ENCODE peak calls at places on chromosomes 16 and 17, in four cellular contexts. One of them, this sample, is unnamed.

GRCh38 chr17:78725448-78726021 is 56.5 kb downstream of the CYTH1 start:
- DNase-seq in RCC 7860: no peak
- DNase-seq in transverse colon: no peak
- DNase-seq in activated CD4-positive, alpha-beta T cell treated with anti-CD3 and anti-CD28 coated beads, Interleukin-2, amount 50 U/mL, for 48 hours: peak; percentile 45
- DNase-seq in this sample: no peak

GRCh38 chr16:57817680-57818079 is 15.4 kb upstream of the KIFC3 start:
- DNase-seq in RCC 7860: no peak
- DNase-seq in transverse colon: no peak
- DNase-seq in activated CD4-positive, alpha-beta T cell treated with anti-CD3 and anti-CD28 coated beads, Interleukin-2, amount 50 U/mL, for 48 hours: no peak
- DNase-seq in this sample: no peak

GRCh38 chr16:87202346-87202745 is 114.8 kb downstream of the C16orf95 start:
- DNase-seq in RCC 7860: no peak
- DNase-seq in transverse colon: no peak
- DNase-seq in activated CD4-positive, alpha-beta T cell treated with anti-CD3 and anti-CD28 coated beads, Interleukin-2, amount 50 U/mL, for 48 hours: no peak
- DNase-seq in this sample: no peak

GRCh38 chr16:88533945-88534641 is 36.1 kb upstream of the ZC3H18 start:
- DNase-seq in RCC 7860: peak; percentile 37
- DNase-seq in transverse colon: peak; percentile 84
- DNase-seq in activated CD4-positive, alpha-beta T cell treated with anti-CD3 and anti-CD28 coated beads, Interleukin-2, amount 50 U/mL, for 48 hours: peak; percentile 74
- DNase-seq in this sample: peak; percentile 59

GRCh38 chr17:53806473-53806872 is 16.3 kb upstream of the KIF2B start:
- DNase-seq in RCC 7860: no peak
- DNase-seq in transverse colon: no peak
- DNase-seq in activated CD4-positive, alpha-beta T cell treated with anti-CD3 and anti-CD28 coated beads, Interleukin-2, amount 50 U/mL, for 48 hours: no peak
- DNase-seq in this sample: no peak

GRCh38 chr17:64617125-64617780 is 44.9 kb downstream of the SMURF2 start:
- DNase-seq in RCC 7860: no peak
- DNase-seq in transverse colon: no peak
- DNase-seq in activated CD4-positive, alpha-beta T cell treated with anti-CD3 and anti-CD28 coated beads, Interleukin-2, amount 50 U/mL, for 48 hours: no peak
- DNase-seq in this sample: no peak

GRCh38 chr17:77323413-77324171 is 182.8 kb downstream of the SEC14L1 start:
- DNase-seq in RCC 7860: peak; percentile 57
- DNase-seq in transverse colon: peak; percentile 33
- DNase-seq in activated CD4-positive, alpha-beta T cell treated with anti-CD3 and anti-CD28 coated beads, Interleukin-2, amount 50 U/mL, for 48 hours: peak; percentile 21
- DNase-seq in this sample: peak; percentile 38

GRCh38 chr16:85898521-85899442 is at the start of gene IRF8:
- DNase-seq in RCC 7860: no peak
- DNase-seq in transverse colon: peak; percentile 87
- DNase-seq in activated CD4-positive, alpha-beta T cell treated with anti-CD3 and anti-CD28 coated beads, Interleukin-2, amount 50 U/mL, for 48 hours: peak; percentile 81
- DNase-seq in this sample: peak; percentile 76

GRCh38 chr17:79806863-79807720 is 10.2 kb upstream of the CBX8 start:
- DNase-seq in RCC 7860: no peak
- DNase-seq in transverse colon: no peak
- DNase-seq in activated CD4-positive, alpha-beta T cell treated with anti-CD3 and anti-CD28 coated beads, Interleukin-2, amount 50 U/mL, for 48 hours: no peak
- DNase-seq in this sample: no peak

GRCh38 chr16:38941-39892 is 14.2 kb downstream of the POLR3K start:
- DNase-seq in RCC 7860: peak; percentile 8
- DNase-seq in transverse colon: peak; percentile 77
- DNase-seq in activated CD4-positive, alpha-beta T cell treated with anti-CD3 and anti-CD28 coated beads, Interleukin-2, amount 50 U/mL, for 48 hours: peak; percentile 31
- DNase-seq in this sample: peak; percentile 73

GRCh38 chr17:63998050-63998720 is at the start of gene PRR29:
- DNase-seq in RCC 7860: no peak
- DNase-seq in transverse colon: peak; percentile 63
- DNase-seq in activated CD4-positive, alpha-beta T cell treated with anti-CD3 and anti-CD28 coated beads, Interleukin-2, amount 50 U/mL, for 48 hours: peak; percentile 74
- DNase-seq in this sample: peak; percentile 74

GRCh38 chr17:3892095-3892998 is 506 bp downstream of the CAMKK1 start:
- DNase-seq in RCC 7860: peak; percentile 94
- DNase-seq in transverse colon: peak; percentile 83
- DNase-seq in activated CD4-positive, alpha-beta T cell treated with anti-CD3 and anti-CD28 coated beads, Interleukin-2, amount 50 U/mL, for 48 hours: peak; percentile 52
- DNase-seq in this sample: peak; percentile 65

GRCh38 chr16:57617604-57618111 is 10.8 kb upstream of the ADGRG1 start:
- DNase-seq in RCC 7860: no peak
- DNase-seq in transverse colon: no peak
- DNase-seq in activated CD4-positive, alpha-beta T cell treated with anti-CD3 and anti-CD28 coated beads, Interleukin-2, amount 50 U/mL, for 48 hours: no peak
- DNase-seq in this sample: peak; percentile 20

GRCh38 chr17:17922198-17922901 is 49.9 kb downstream of the TOM1L2 start:
- DNase-seq in RCC 7860: peak; percentile 24
- DNase-seq in transverse colon: no peak
- DNase-seq in activated CD4-positive, alpha-beta T cell treated with anti-CD3 and anti-CD28 coated beads, Interleukin-2, amount 50 U/mL, for 48 hours: no peak
- DNase-seq in this sample: no peak

GRCh38 chr17:34171245-34171818 is 83.8 kb upstream of the CCL2 start:
- DNase-seq in RCC 7860: peak; percentile 50
- DNase-seq in transverse colon: peak; percentile 54
- DNase-seq in activated CD4-positive, alpha-beta T cell treated with anti-CD3 and anti-CD28 coated beads, Interleukin-2, amount 50 U/mL, for 48 hours: peak; percentile 54
- DNase-seq in this sample: peak; percentile 63

GRCh38 chr16:47278571-47278970 is 134.8 kb upstream of the NETO2 start:
- DNase-seq in RCC 7860: no peak
- DNase-seq in transverse colon: no peak
- DNase-seq in activated CD4-positive, alpha-beta T cell treated with anti-CD3 and anti-CD28 coated beads, Interleukin-2, amount 50 U/mL, for 48 hours: no peak
- DNase-seq in this sample: no peak

GRCh38 chr17:2374549-2375285 is 26.1 kb downstream of the MNT start:
- DNase-seq in RCC 7860: no peak
- DNase-seq in transverse colon: no peak
- DNase-seq in activated CD4-positive, alpha-beta T cell treated with anti-CD3 and anti-CD28 coated beads, Interleukin-2, amount 50 U/mL, for 48 hours: no peak
- DNase-seq in this sample: no peak

GRCh38 chr17:59620064-59620359 is 317 bp downstream of the CLTC start:
- DNase-seq in RCC 7860: no peak
- DNase-seq in transverse colon: no peak
- DNase-seq in activated CD4-positive, alpha-beta T cell treated with anti-CD3 and anti-CD28 coated beads, Interleukin-2, amount 50 U/mL, for 48 hours: no peak
- DNase-seq in this sample: no peak

GRCh38 chr16:76926042-76926441 is 264.9 kb upstream of the MON1B start:
- DNase-seq in RCC 7860: no peak
- DNase-seq in transverse colon: no peak
- DNase-seq in activated CD4-positive, alpha-beta T cell treated with anti-CD3 and anti-CD28 coated beads, Interleukin-2, amount 50 U/mL, for 48 hours: no peak
- DNase-seq in this sample: no peak

GRCh38 chr17:48812001-48812400 is 5.0 kb downstream of the TTLL6 start:
- DNase-seq in RCC 7860: no peak
- DNase-seq in transverse colon: no peak
- DNase-seq in activated CD4-positive, alpha-beta T cell treated with anti-CD3 and anti-CD28 coated beads, Interleukin-2, amount 50 U/mL, for 48 hours: no peak
- DNase-seq in this sample: no peak

GRCh38 chr16:51193879-51194278 is 42.8 kb upstream of the SALL1 start:
- DNase-seq in RCC 7860: no peak
- DNase-seq in transverse colon: no peak
- DNase-seq in activated CD4-positive, alpha-beta T cell treated with anti-CD3 and anti-CD28 coated beads, Interleukin-2, amount 50 U/mL, for 48 hours: no peak
- DNase-seq in this sample: no peak

GRCh38 chr16:86747761-86748160 is 169.4 kb downstream of the FOXL1 start:
- DNase-seq in RCC 7860: no peak
- DNase-seq in transverse colon: no peak
- DNase-seq in activated CD4-positive, alpha-beta T cell treated with anti-CD3 and anti-CD28 coated beads, Interleukin-2, amount 50 U/mL, for 48 hours: no peak
- DNase-seq in this sample: no peak

GRCh38 chr16:5488581-5488980 is 391.0 kb upstream of the EEF2KMT start:
- DNase-seq in RCC 7860: no peak
- DNase-seq in transverse colon: no peak
- DNase-seq in activated CD4-positive, alpha-beta T cell treated with anti-CD3 and anti-CD28 coated beads, Interleukin-2, amount 50 U/mL, for 48 hours: no peak
- DNase-seq in this sample: no peak

GRCh38 chr16:88613911-88614817 is 24.2 kb upstream of the IL17C start:
- DNase-seq in RCC 7860: no peak
- DNase-seq in transverse colon: no peak
- DNase-seq in activated CD4-positive, alpha-beta T cell treated with anti-CD3 and anti-CD28 coated beads, Interleukin-2, amount 50 U/mL, for 48 hours: no peak
- DNase-seq in this sample: no peak

GRCh38 chr17:51540151-51540550 is 279.8 kb downstream of the UTP18 start:
- DNase-seq in RCC 7860: no peak
- DNase-seq in transverse colon: no peak
- DNase-seq in activated CD4-positive, alpha-beta T cell treated with anti-CD3 and anti-CD28 coated beads, Interleukin-2, amount 50 U/mL, for 48 hours: no peak
- DNase-seq in this sample: no peak

GRCh38 chr17:50055055-50055425 is 870 bp upstream of the ITGA3 start:
- DNase-seq in RCC 7860: peak; percentile 73
- DNase-seq in transverse colon: peak; percentile 87
- DNase-seq in activated CD4-positive, alpha-beta T cell treated with anti-CD3 and anti-CD28 coated beads, Interleukin-2, amount 50 U/mL, for 48 hours: peak; percentile 7
- DNase-seq in this sample: peak; percentile 87